ENCODE peak calls at places on chromosomes 7 and 10, in ten cellular contexts. B, Y, F, C, R, T, G, O, L and N are unnamed samples.

GRCh38 chr10:323651-324293 is 188.5 kb downstream of the ZMYND11 start:
- DNase-seq in B (no peak), Y (peak; percentile 63), F (peak; percentile 53), C (no peak), R (peak; percentile 97), T (peak; percentile 55), G (no peak), O (peak; percentile 73), L (peak; percentile 88), N (peak; percentile 36)

GRCh38 chr7:64630496-64630895 is 35.4 kb upstream of the ZNF107 start:
- DNase-seq in B (no peak), Y (no peak), F (no peak), C (no peak), R (peak; percentile 15), T (no peak), G (no peak), O (peak; percentile 30), L (no peak), N (peak; percentile 19)

GRCh38 chr7:68488366-68489060 is 1109.8 kb upstream of the AUTS2 start:
- DNase-seq in B (no peak), Y (no peak), F (no peak), C (no peak), R (no peak), T (no peak), G (no peak), O (no peak), L (no peak), N (no peak)

GRCh38 chr10:101709359-101710063 is 14.5 kb upstream of the FBXW4 start:
- DNase-seq in B (no peak), Y (no peak), F (no peak), C (no peak), R (peak; percentile 66), T (no peak), G (no peak), O (no peak), L (no peak), N (no peak)

GRCh38 chr10:91796332-91797076 is 1.7 kb upstream of the TNKS2 start:
- DNase-seq in B (no peak), Y (no peak), F (peak; percentile 57), C (peak; percentile 38), R (no peak), T (peak; percentile 42), G (no peak), O (peak; percentile 53), L (peak; percentile 48), N (peak; percentile 61)

GRCh38 chr10:128855656-128856428 is 611.2 kb upstream of the MGMT start:
- DNase-seq in B (no peak), Y (no peak), F (no peak), C (no peak), R (no peak), T (no peak), G (no peak), O (no peak), L (no peak), N (no peak)

GRCh38 chr10:3046210-3046779 is 21.1 kb upstream of the PFKP start:
- DNase-seq in B (no peak), Y (no peak), F (no peak), C (no peak), R (no peak), T (no peak), G (no peak), O (no peak), L (no peak), N (no peak)

GRCh38 chr10:121813211-121813812 is 114.5 kb downstream of the ATE1 start:
- DNase-seq in B (no peak), Y (no peak), F (no peak), C (no peak), R (peak; percentile 49), T (no peak), G (no peak), O (no peak), L (no peak), N (no peak)

GRCh38 chr7:74355091-74355490 is 65.9 kb downstream of the CLIP2 start:
- DNase-seq in B (no peak), Y (peak; percentile 7), F (peak; percentile 64), C (no peak), R (peak; percentile 88), T (no peak), G (no peak), O (no peak), L (no peak), N (peak; percentile 59)

GRCh38 chr7:115851291-115851690 is 179.3 kb downstream of the TFEC start:
- DNase-seq in B (no peak), Y (no peak), F (no peak), C (no peak), R (peak; percentile 73), T (no peak), G (no peak), O (no peak), L (no peak), N (no peak)

GRCh38 chr7:108395442-108395841 is 60.8 kb downstream of the NRCAM start:
- DNase-seq in B (no peak), Y (no peak), F (no peak), C (no peak), R (no peak), T (no peak), G (no peak), O (no peak), L (no peak), N (no peak)

GRCh38 chr7:57424515-57425238 is 25.3 kb upstream of the ZNF716 start:
- DNase-seq in B (no peak), Y (no peak), F (no peak), C (no peak), R (no peak), T (no peak), G (no peak), O (no peak), L (no peak), N (no peak)

GRCh38 chr7:69263550-69263949 is 334.7 kb upstream of the AUTS2 start:
- DNase-seq in B (no peak), Y (no peak), F (no peak), C (no peak), R (no peak), T (no peak), G (no peak), O (no peak), L (no peak), N (no peak)

GRCh38 chr7:31917256-31917655 is 153.0 kb downstream of the PDE1C start:
- DNase-seq in B (no peak), Y (no peak), F (no peak), C (no peak), R (peak; percentile 46), T (no peak), G (no peak), O (no peak), L (no peak), N (no peak)

GRCh38 chr7:141200191-141201108 is 126.6 kb downstream of the TMEM178B start:
- DNase-seq in B (no peak), Y (no peak), F (no peak), C (no peak), R (no peak), T (no peak), G (no peak), O (no peak), L (no peak), N (no peak)

DNA sequence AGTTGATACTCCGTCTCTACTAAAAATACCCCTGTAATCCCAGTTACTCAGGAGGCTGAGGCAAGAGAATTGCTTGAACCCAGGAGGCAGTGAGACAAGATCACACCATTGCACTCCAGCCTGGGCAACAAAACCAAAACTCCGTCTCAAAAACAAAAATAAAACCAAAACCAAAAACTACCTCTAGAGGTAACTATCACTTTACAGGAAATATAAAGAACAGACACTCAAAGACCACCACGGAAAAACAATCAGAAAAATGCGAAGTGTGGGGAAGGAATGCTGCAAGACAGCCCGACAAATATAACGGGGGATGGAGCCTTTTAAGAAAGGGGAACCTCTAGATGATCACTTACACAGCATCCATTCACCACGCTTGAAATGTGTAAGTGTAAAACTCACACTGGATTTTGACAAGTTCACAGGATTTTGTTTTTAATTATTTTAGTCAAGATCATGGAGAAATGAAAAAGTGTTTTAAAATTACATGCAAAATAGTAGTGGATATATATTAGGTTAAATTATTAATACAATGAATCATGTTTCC is 4.2 kb downstream of the HNRNPF start:
- DNase-seq in B (no peak), Y (no peak), F (no peak), C (no peak), R (no peak), T (no peak), G (no peak), O (no peak), L (no peak), N (no peak)
- H3K4me3 ChIP-seq in B (no peak overlapping the region), Y (no peak overlapping the region), F (no peak overlapping the region), C (no peak overlapping the region), R (no peak overlapping the region), T (no peak overlapping the region), G (no peak overlapping the region), O (no peak overlapping the region), L (no peak overlapping the region), N (no peak overlapping the region)

GRCh38 chr7:55254596-55255500 is 110.3 kb upstream of the LANCL2 start:
- DNase-seq in B (peak; percentile 64), Y (peak; percentile 84), F (peak; percentile 88), C (peak; percentile 92), R (peak; percentile 67), T (peak; percentile 73), G (no peak), O (peak; percentile 90), L (peak; percentile 80), N (peak; percentile 80)
- TF ChIP-seq POLR2A in B (no peak), Y (no peak), F (no peak), C (no peak), R (no peak), T (no peak), G (no peak), O (no peak), L (no peak), N (no peak)

GRCh38 chr7:34758111-34758601 is 100.1 kb downstream of the NPSR1 start:
- DNase-seq in B (no peak), Y (no peak), F (no peak), C (no peak), R (no peak), T (no peak), G (no peak), O (no peak), L (no peak), N (no peak)

GRCh38 chr7:34759477-34760125 is 101.6 kb downstream of the NPSR1 start:
- DNase-seq in B (no peak), Y (no peak), F (no peak), C (peak; percentile 20), R (peak; percentile 45), T (no peak), G (no peak), O (no peak), L (no peak), N (no peak)

GRCh38 chr7:34761627-34762026 is 103.6 kb downstream of the NPSR1 start:
- DNase-seq in B (no peak), Y (no peak), F (no peak), C (no peak), R (no peak), T (no peak), G (no peak), O (no peak), L (no peak), N (no peak)

GRCh38 chr7:34762769-34763168 is 104.8 kb downstream of the NPSR1 start:
- DNase-seq in B (no peak), Y (no peak), F (no peak), C (no peak), R (peak; percentile 0), T (no peak), G (no peak), O (no peak), L (no peak), N (no peak)

GRCh38 chr7:34760271-34760670 is 102.3 kb downstream of the NPSR1 start:
- DNase-seq in B (no peak), Y (no peak), F (no peak), C (no peak), R (no peak), T (no peak), G (no peak), O (no peak), L (no peak), N (no peak)
- H3K4me3 ChIP-seq in B (no peak overlapping the region), Y (no peak overlapping the region), F (no peak overlapping the region), C (no peak overlapping the region), R (no peak overlapping the region), T (no peak overlapping the region), G (no peak overlapping the region), O (no peak overlapping the region), L (no peak overlapping the region), N (no peak overlapping the region)

GRCh38 chr10:88880287-88881094 is 446 bp downstream of the STAMBPL1 start:
- DNase-seq in B (peak; percentile 47), Y (peak; percentile 70), F (peak; percentile 86), C (peak; percentile 84), R (peak; percentile 80), T (peak; percentile 60), G (peak; percentile 38), O (peak; percentile 89), L (peak; percentile 70), N (peak; percentile 76)
- TF ChIP-seq POLR2A in B (no peak), Y (peak; percentile 72), F (no peak), C (peak; percentile 69), R (peak; percentile 54), T (peak; percentile 34), G (no peak), O (no peak), L (peak; percentile 38), N (peak; percentile 75)